ENCODE peak calls at places on chromosomes 5 and 9, in seven cellular contexts. H is sigmoid colon, R is neural progenitor cell, I is astrocyte of the spinal cord, D is tibial artery, J is WERI-Rb-1, K is cardiac fibroblast. B is an unnamed sample.

GRCh38 chr9:115717711-115718173 is 435.8 kb upstream of the PAPPA start:
- DNase-seq in H (no peak), R (no peak), I (peak), D (no peak), J (no peak), K (peak), B (peak)

GRCh38 chr5:173888473-173889135 is 455 bp downstream of the CPEB4 start:
- DNase-seq in H (peak), R (peak), I (no peak), D (peak), J (peak), K (peak), B (peak)

GRCh38 chr5:159412284-159413046 is 82.2 kb upstream of the IL12B start:
- DNase-seq in H (no peak), R (no peak), I (no peak), D (no peak), J (no peak), K (peak), B (peak)

GRCh38 chr9:105912868-105913516 is 218.7 kb downstream of the TMEM38B start:
- DNase-seq in H (no peak), R (no peak), I (peak), D (no peak), J (no peak), K (no peak), B (no peak)

GRCh38 chr9:98429613-98430012 is 174.2 kb upstream of the TBC1D2 start:
- DNase-seq in H (no peak), R (no peak), I (peak), D (no peak), J (peak), K (peak), B (peak)

GRCh38 chr5:148828461-148829247 is 2.2 kb downstream of the ADRB2 start:
- DNase-seq in H (no peak), R (no peak), I (peak), D (no peak), J (no peak), K (no peak), B (no peak)

GRCh38 chr5:140319833-140320232 is 16.9 kb upstream of the PFDN1 start:
- DNase-seq in H (no peak), R (no peak), I (no peak), D (no peak), J (no peak), K (no peak), B (no peak)

GRCh38 chr5:144125163-144125726 is 45.2 kb downstream of the YIPF5 start:
- DNase-seq in H (no peak), R (no peak), I (no peak), D (no peak), J (no peak), K (peak), B (peak)

GRCh38 chr5:96936431-96937221 is 746 bp downstream of the LNPEP start:
- DNase-seq in H (peak), R (peak), I (peak), D (peak), J (peak), K (no peak), B (no peak)

GRCh38 chr5:83564069-83564749 is 92.7 kb downstream of the VCAN start:
- DNase-seq in H (no peak), R (peak), I (peak), D (no peak), J (no peak), K (peak), B (peak)

GRCh38 chr5:95759005-95759404 is 27.9 kb downstream of the RHOBTB3 start:
- DNase-seq in H (no peak), R (no peak), I (no peak), D (no peak), J (no peak), K (no peak), B (no peak)

GRCh38 chr5:120361941-120362340 is 102.2 kb upstream of the PRR16 start:
- DNase-seq in H (no peak), R (no peak), I (no peak), D (no peak), J (no peak), K (no peak), B (no peak)

GRCh38 chr5:124876564-124876963 is 130.1 kb upstream of the ZNF608 start:
- DNase-seq in H (no peak), R (no peak), I (no peak), D (no peak), J (no peak), K (no peak), B (no peak)

GRCh38 chr5:6820851-6821479 is 107.7 kb downstream of the TENT4A start:
- DNase-seq in H (no peak), R (peak), I (peak), D (no peak), J (peak), K (no peak), B (peak)

GRCh38 chr9:17064558-17064957 is 70.3 kb upstream of the CNTLN start:
- DNase-seq in H (no peak), R (no peak), I (no peak), D (no peak), J (no peak), K (peak), B (peak)

GRCh38 chr9:122360891-122361290 is 9.9 kb upstream of the PTGS1 start:
- DNase-seq in H (no peak), R (no peak), I (no peak), D (no peak), J (no peak), K (no peak), B (no peak)

GRCh38 chr9:93343663-93344062 is 107.8 kb upstream of the FAM120A start:
- DNase-seq in H (no peak), R (no peak), I (no peak), D (no peak), J (no peak), K (no peak), B (no peak)

GRCh38 chr5:165622864-165623536 is 2117.6 kb downstream of the MAT2B start:
- DNase-seq in H (no peak), R (no peak), I (peak), D (no peak), J (no peak), K (no peak), B (no peak)

GRCh38 chr9:28650327-28650726 is 1077.0 kb upstream of the C9orf72 start:
- DNase-seq in H (no peak), R (no peak), I (no peak), D (no peak), J (no peak), K (no peak), B (no peak)

GRCh38 chr9:98178874-98179850 is 13.3 kb downstream of the CORO2A start:
- DNase-seq in H (no peak), R (no peak), I (no peak), D (no peak), J (no peak), K (no peak), B (no peak)

GRCh38 chr9:101711330-101711941 is 27.0 kb downstream of the GRIN3A start:
- DNase-seq in H (no peak), R (peak), I (no peak), D (no peak), J (peak), K (no peak), B (no peak)

GRCh38 chr9:78044189-78044588 is 12.6 kb upstream of the GNAQ start:
- DNase-seq in H (no peak), R (peak), I (no peak), D (no peak), J (no peak), K (no peak), B (no peak)

GRCh38 chr9:135302329-135303279 is 177.0 kb upstream of the PPP1R26 start:
- DNase-seq in H (no peak), R (no peak), I (no peak), D (no peak), J (no peak), K (no peak), B (no peak)

GRCh38 chr5:64884541-64884940 is 115.8 kb downstream of the CWC27 start:
- DNase-seq in H (no peak), R (no peak), I (no peak), D (no peak), J (no peak), K (no peak), B (no peak)

GRCh38 chr5:89967806-89968444 is 441.6 kb downstream of the CETN3 start:
- DNase-seq in H (no peak), R (no peak), I (peak), D (no peak), J (no peak), K (peak), B (peak)

GRCh38 chr9:124502711-124503702 is 4.2 kb downstream of the NR5A1 start:
- DNase-seq in H (no peak), R (peak), I (no peak), D (no peak), J (no peak), K (no peak), B (peak)
- H3K4me3 ChIP-seq in H (no peak), R (peak), I (no peak), D (no peak), J (no peak), K (no peak), B (no peak)

DNA sequence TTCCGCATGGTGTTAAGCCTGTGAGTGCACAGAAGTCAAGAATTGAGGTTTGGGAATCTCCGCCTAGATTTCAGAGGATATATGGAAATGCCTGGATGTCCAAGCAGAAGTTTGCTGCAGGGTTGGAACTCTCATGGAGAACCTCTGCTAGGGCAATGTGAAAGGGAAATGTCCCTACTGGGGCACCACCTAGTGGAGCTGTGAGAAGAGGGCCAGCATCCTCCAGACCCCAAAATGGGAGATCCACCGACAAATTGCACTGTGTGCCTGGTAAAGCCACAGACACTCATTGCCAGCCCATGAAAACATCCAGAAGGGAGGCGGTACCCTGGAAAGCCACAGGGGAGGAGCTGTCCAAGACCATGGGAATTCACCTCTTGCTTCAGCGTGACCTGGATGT is 3.6 kb upstream of the SAXO1 start:
- DNase-seq in H (no peak), R (no peak), I (no peak), D (no peak), J (no peak), K (no peak), B (no peak)
- TF ChIP-seq CTCF in H (no peak), R (no peak), I (peak), D (no peak), J (peak), K (peak), B (no peak)

GRCh38 chr5:63401434-63402046 is 560.7 kb downstream of the HTR1A start:
- DNase-seq in H (no peak), R (peak), I (peak), D (no peak), J (peak), K (peak), B (peak)
- H3K4me3 ChIP-seq in H (no peak), R (no peak), I (no peak), D (no peak), J (no peak), K (no peak), B (no peak)

DNA sequence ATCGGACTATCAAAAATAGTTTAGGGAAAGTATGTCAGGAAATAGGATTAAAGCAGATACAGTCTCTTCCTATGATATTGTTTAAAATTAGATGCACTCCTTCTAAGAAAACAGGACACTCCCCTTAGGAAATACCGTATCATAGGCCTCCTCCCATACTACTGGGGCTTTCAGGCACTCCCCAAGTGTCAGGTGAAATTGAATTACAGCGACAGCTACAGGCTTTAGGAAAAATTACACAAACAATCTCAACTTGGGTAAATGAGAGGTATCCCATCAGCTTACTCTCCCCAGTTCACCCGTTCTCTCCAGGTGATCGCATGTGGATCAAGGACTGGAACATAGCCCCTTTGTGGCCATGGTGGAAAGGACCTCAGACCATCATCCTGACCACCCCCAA is 110.4 kb upstream of the EPB41L4A start:
- DNase-seq in H (no peak), R (peak), I (no peak), D (no peak), J (no peak), K (peak), B (peak)
- TF ChIP-seq CTCF in H (no peak), R (peak), I (peak), D (no peak), J (peak), K (peak), B (peak)

GRCh38 chr5:141879941-141880738 is 1.9 kb upstream of the PCDH1 start:
- DNase-seq in H (no peak), R (peak), I (no peak), D (peak), J (no peak), K (no peak), B (no peak)

GRCh38 chr5:141878771-141879759 is 855 bp upstream of the PCDH1 start:
- DNase-seq in H (peak), R (peak), I (peak), D (peak), J (peak), K (peak), B (peak)

GRCh38 chr5:141877478-141878185 is 578 bp downstream of the PCDH1 start:
- DNase-seq in H (no peak), R (peak), I (no peak), D (peak), J (no peak), K (no peak), B (peak)

GRCh38 chr5:141876628-141877477 is 1.4 kb downstream of the PCDH1 start:
- DNase-seq in H (no peak), R (peak), I (no peak), D (peak), J (no peak), K (no peak), B (no peak)

DNA sequence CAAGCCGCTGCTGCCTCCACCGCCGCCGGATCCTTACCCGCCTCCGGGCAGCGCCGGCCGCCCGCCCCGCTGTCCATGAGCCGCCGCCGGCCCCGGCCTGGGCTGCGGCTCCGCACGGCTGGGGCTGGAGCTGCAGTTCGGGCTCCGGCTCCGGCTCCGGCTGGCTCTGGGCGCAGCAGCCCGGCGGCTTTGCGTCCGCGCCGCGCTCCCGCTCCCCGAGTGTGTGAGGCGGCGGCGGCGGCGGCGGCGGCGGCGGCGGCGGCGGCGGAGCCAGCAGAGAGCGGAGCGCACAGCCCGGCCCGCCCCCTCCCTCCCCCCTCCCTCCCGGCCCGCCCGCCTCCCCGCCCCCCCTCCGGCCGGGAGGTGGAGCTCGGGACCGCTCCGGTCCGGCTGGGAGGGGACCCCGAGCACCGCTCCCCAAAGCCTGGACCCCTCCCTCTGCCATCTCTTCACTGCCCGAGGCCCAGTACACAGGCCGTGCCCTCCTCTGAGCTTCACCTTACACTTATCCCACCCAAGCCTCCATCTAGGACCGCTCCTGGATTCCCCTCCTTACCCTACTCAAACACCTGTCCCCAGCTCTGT is at the start of gene PCDH1:
- DNase-seq in H (no peak), R (peak), I (peak), D (peak), J (peak), K (peak), B (peak)
- H3K4me3 ChIP-seq in H (peak), R (peak), I (peak), D (peak), J (peak), K (peak), B (peak)

DNA sequence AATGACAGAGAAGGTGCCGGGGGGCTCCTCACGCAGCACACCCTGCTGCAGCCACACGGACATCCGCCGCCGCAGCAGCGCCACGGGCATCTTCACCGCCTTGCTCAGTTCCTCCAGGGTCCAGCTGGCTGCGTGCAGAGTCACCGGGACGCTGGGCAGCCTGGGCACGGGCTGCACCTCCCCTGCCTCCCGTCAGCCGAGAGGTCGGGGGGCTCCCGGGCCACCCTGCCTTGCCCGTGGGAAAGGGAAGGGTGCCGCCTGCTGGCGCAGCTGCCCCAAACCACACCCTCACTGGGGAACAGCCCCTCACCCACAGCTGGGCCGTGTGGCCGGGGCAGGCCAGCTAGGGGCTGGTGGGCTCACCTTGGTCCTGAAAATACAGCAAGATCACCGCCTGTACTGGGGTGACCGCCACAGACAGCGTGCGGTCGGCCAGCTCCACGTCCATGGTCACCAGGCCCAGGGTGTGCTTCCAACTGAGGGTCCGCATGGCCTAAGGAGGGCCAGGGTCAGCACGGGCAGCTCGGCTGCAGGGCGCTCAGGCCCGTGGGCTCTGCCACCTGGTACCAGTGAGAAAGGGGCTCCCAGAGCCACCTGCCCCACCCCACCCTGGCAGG is 3.6 kb upstream of the TMEM210 start:
- DNase-seq in H (no peak), R (peak), I (no peak), D (no peak), J (no peak), K (no peak), B (no peak)
- TF ChIP-seq CTCF in H (no peak), R (peak), I (peak), D (no peak), J (no peak), K (peak), B (peak)

DNA sequence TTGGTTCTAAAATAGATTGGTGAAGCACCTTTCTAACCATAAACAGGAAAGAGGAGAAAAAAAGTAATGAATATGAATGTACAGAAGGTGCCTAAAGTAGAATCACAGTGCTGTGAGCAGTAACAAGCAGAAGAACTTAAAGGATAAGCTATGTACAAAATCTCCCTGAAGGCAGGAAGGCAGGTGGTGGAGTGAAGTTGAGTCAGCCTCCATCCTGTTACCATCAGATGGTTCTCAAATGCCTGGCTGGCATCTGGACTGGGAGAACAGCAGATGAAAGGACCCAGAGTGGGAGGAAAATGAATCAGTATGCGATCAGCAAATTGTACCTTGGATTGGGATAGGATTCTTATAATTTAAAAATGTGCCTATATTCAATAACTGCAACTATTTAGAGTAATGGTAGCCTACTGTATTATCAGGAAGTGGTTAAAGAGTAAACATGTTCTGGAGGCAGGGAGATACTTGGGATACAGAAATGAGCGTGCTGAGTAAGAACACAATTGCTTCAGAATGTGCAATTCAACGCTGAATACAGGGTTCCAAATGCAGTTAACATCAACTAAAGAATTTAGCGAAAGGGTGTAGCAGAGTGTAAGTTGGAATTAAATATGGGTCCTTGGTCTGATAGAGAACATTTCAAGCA is 21.1 kb upstream of the FER start:
- DNase-seq in H (no peak), R (no peak), I (no peak), D (no peak), J (no peak), K (no peak), B (no peak)
- H3K4me3 ChIP-seq in H (no peak), R (peak), I (no peak), D (peak), J (no peak), K (no peak), B (no peak)

GRCh38 chr9:87622098-87622497 is 103.8 kb upstream of the CTSL start:
- DNase-seq in H (no peak), R (no peak), I (no peak), D (no peak), J (no peak), K (no peak), B (no peak)

GRCh38 chr9:87620727-87621322 is 105.1 kb upstream of the CTSL start:
- DNase-seq in H (no peak), R (no peak), I (no peak), D (no peak), J (no peak), K (no peak), B (no peak)

GRCh38 chr9:87618931-87619330 is 107.0 kb upstream of the CTSL start:
- DNase-seq in H (no peak), R (no peak), I (no peak), D (no peak), J (no peak), K (no peak), B (no peak)

GRCh38 chr9:87622936-87623335 is 103.0 kb upstream of the CTSL start:
- DNase-seq in H (no peak), R (no peak), I (peak), D (no peak), J (no peak), K (no peak), B (no peak)
- TF ChIP-seq CTCF in H (no peak), R (no peak), I (no peak), D (no peak), J (no peak), K (no peak), B (no peak)

GRCh38 chr9:133926165-133926856 is 65.8 kb downstream of the VAV2 start:
- DNase-seq in H (no peak), R (no peak), I (no peak), D (no peak), J (no peak), K (no peak), B (no peak)
- H3K4me3 ChIP-seq in H (no peak), R (no peak), I (no peak), D (no peak), J (no peak), K (no peak), B (no peak)